ENCODE peak calls at places on chromosomes 1 and 21, in six cellular contexts. M, O, G, V, Z and S are unnamed samples. For H3K9me3, the result is how much of the 10 kb centered on the place peaks cover.

GRCh38 chr1:174991473-174991872 is 8.3 kb upstream of the CACYBP start:
- DNase-seq in M (peak), O (no peak), G (no peak), V (no peak), Z (no peak), S (no peak)

GRCh38 chr1:59026472-59026948 is 242.7 kb upstream of the JUN start:
- DNase-seq in M (peak), O (no peak), G (no peak), V (no peak), Z (no peak), S (no peak)

GRCh38 chr1:98084188-98084587 is 163.4 kb upstream of the DPYD start:
- DNase-seq in M (no peak), O (no peak), G (no peak), V (no peak), Z (no peak), S (no peak)

GRCh38 chr1:49298304-49298703 is 521.6 kb upstream of the BEND5 start:
- DNase-seq in M (no peak), O (no peak), G (no peak), V (no peak), Z (no peak), S (no peak)

GRCh38 chr1:27872059-27872801 is at the start of gene THEMIS2:
- DNase-seq in M (peak), O (peak), G (peak), V (no peak), Z (peak), S (peak)

GRCh38 chr1:18950415-18951026 is 6.0 kb downstream of the IFFO2 start:
- DNase-seq in M (no peak), O (peak), G (no peak), V (peak), Z (no peak), S (no peak)

GRCh38 chr1:165397945-165398344 is 41.4 kb upstream of the LMX1A start:
- DNase-seq in M (peak), O (no peak), G (no peak), V (peak), Z (no peak), S (no peak)

GRCh38 chr1:26733982-26734381 is 38.2 kb downstream of the ARID1A start:
- DNase-seq in M (peak), O (no peak), G (no peak), V (no peak), Z (no peak), S (no peak)

GRCh38 chr1:36384542-36385409 is 948 bp downstream of the STK40 start:
- DNase-seq in M (no peak), O (peak), G (peak), V (peak), Z (peak), S (no peak)

GRCh38 chr21:15063821-15064575 is 802 bp downstream of the NRIP1 start:
- DNase-seq in M (peak), O (peak), G (peak), V (peak), Z (peak), S (no peak)

GRCh38 chr1:160237558-160237957 is 24.8 kb downstream of the DCAF8 start:
- DNase-seq in M (no peak), O (no peak), G (no peak), V (no peak), Z (no peak), S (no peak)

GRCh38 chr1:20491866-20492265 is 5.9 kb upstream of the CAMK2N1 start:
- DNase-seq in M (no peak), O (no peak), G (no peak), V (no peak), Z (no peak), S (no peak)

GRCh38 chr1:166822385-166822784 is 16.9 kb upstream of the POGK start:
- DNase-seq in M (no peak), O (no peak), G (no peak), V (no peak), Z (no peak), S (no peak)

DNA sequence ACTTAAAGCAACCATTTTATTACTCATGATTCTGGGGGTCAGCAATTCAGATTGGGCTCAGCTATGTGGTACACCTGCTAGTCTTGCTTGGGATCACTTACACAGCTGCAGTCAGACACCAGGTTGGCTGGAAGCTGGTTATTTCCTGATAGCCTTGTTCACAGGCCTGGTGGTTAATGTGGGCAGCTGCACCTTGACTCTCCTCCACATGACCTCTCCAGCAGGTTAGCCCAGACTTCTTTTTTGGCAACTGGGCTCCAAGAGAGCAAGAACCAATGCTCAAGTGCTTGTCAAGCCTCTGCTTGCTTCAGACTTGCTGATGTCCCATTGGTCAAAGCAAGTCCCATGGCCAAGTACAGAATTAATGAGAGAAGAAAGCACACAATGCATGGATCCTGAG is 11.8 kb upstream of the POGK start:
- DNase-seq in M (no peak), O (no peak), G (no peak), V (no peak), Z (no peak), S (no peak)
- H3K9me3 ChIP-seq in M (under half), O (under half), G (under half), V (under half), Z (under half), S (under half)

GRCh38 chr1:248714248-248714647 is 11.7 kb upstream of the OR14I1 start:
- DNase-seq in M (peak), O (no peak), G (no peak), V (no peak), Z (no peak), S (no peak)
- H3K9me3 ChIP-seq in M (under half), O (under half), G (under half), V (under half), Z (under half), S (under half)

DNA sequence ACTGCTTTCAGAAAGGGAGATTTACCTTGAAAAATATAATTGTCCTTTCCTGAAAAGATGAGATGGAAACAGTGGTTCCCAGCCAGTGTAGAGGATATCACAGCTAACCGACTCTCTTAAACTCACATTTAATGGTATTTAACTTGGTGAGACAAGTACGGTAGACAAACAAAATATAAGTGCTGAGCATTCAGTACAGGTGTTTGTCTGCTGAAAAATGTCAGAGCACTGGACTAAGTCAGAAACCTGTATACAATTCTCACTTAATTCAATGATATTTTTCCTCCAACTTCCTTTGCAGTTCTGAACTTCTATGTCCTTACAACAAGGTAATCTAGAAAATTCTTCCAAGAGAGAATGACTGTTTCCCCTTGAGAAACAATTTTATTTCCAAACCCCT is at the start of gene LCE1B:
- DNase-seq in M (no peak), O (no peak), G (no peak), V (no peak), Z (no peak), S (no peak)
- H3K9me3 ChIP-seq in M (under half), O (under half), G (under half), V (under half), Z (under half), S (under half)

DNA sequence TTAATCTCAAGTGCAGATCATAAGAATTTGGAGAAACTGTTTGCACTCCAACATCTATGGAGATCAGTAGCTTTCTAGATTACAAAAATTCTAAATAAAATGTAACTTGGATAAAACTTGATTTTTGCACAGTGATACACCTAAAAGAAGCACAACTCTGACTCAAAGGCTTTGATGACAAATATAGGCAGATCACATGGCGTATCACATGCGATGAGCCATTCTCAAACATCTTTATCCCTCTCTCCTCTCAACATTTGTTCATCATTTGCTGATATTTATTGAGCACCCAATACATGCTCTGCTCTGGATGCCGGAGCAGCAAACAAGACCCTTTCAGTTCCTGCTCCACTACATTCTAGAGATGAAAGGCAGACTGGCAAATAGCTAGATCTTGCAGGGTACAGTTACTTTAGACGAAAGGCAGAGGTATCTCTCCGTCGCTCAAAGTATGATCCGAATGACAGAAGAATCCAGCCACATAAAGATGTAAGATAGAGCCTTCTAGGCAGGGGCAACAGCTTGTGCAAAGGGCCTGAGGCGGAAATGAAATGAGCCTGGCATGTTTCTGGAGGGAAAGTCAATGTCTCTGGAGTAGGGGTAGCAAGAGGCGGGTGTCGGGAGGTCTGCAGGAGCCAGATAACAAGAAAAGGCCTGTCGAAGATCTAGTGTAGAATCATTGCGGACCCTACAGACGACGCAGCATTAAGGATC is 145.8 kb upstream of the ERRFI1 start:
- DNase-seq in M (no peak), O (no peak), G (no peak), V (no peak), Z (no peak), S (no peak)
- H3K9me3 ChIP-seq in M (under half), O (under half), G (under half), V (under half), Z (under half), S (under half)

DNA sequence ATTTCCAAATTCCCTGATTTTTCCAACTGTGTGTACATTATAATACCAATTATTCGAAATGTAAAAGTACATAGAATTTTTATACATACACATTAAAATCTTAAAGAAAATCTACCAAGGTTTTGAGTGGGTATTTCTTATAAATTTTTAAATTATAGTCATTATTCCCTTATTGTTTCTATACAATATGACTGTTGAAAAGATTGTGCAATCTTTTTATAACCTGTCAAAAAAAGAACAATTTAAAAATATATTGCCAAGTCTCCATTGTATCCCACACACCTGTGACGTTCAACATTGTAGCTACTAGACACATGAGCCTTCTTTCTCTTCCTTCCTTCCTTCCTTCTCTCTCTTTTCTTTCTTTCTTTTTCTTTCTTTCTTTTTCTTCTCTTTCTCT is 473.2 kb upstream of the CHRM3 start:
- DNase-seq in M (no peak), O (no peak), G (no peak), V (no peak), Z (no peak), S (no peak)
- H3K9me3 ChIP-seq in M (under half), O (under half), G (under half), V (under half), Z (under half), S (under half)

DNA sequence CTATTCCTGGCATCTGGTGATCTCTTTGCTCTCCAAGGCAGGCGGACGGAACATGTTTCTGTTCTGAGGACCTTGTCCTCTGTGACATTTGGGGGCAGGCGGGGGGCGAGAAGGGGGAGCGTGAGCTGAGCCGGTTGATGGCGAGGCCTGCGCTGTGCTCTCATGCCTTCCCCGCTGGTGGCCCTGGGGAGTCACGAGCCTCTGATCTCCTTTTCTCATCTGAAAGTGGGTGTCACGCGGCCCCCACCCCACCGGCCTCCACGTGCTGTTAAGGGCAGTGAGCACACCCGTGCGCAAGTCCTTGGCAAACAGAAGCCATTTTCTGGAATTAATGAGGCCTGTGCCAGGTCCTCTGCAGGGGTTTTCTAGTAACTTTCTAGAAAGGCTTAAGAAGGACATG is 102.8 kb upstream of the ACTRT2 start:
- DNase-seq in M (no peak), O (no peak), G (no peak), V (no peak), Z (no peak), S (no peak)
- H3K9me3 ChIP-seq in M (under half), O (under half), G (under half), V (under half), Z (under half), S (under half)

GRCh38 chr1:4612991-4613390 is 41.4 kb upstream of the AJAP1 start:
- DNase-seq in M (no peak), O (no peak), G (no peak), V (no peak), Z (no peak), S (no peak)
- H3K9me3 ChIP-seq in M (under half), O (under half), G (under half), V (under half), Z (under half), S (under half)

GRCh38 chr1:80645621-80646020 is 1155.1 kb upstream of the ADGRL2 start:
- DNase-seq in M (no peak), O (no peak), G (no peak), V (no peak), Z (no peak), S (no peak)

GRCh38 chr1:80640978-80641377 is 1159.8 kb upstream of the ADGRL2 start:
- DNase-seq in M (no peak), O (no peak), G (no peak), V (no peak), Z (no peak), S (no peak)

DNA sequence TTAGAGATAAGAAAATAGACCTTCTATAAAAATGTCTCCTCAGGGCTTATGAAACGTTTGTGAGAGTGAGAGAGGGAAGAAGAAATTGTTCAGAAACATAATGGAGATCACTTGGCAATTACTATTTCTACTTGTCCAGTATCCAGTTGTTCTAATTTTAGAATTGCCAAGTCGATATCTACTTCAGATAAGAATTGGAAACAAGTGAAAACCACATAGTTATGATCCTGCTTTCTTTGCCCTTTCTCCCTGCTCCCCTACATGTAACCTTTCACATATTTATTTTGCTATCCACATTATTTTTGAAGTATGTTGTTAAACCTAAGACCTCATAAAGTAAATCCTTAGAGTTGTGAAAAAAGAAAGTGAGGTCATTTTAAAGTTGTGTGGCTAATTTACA is 1154.7 kb upstream of the ADGRL2 start:
- DNase-seq in M (no peak), O (no peak), G (no peak), V (no peak), Z (no peak), S (no peak)
- H3K9me3 ChIP-seq in M (under half), O (under half), G (under half), V (under half), Z (under half), S (under half)